ENCODE peak calls at places on chromosomes 4 and X, in ten cellular contexts. One of them, this sample, is unnamed.

GRCh38 chr4:53929311-53929710 is 135.1 kb downstream of the CHIC2 start:
- DNase-seq in lower lobe of right lung: no peak
- DNase-seq in right lobe of liver: no peak
- DNase-seq in neural progenitor cell: no peak
- DNase-seq in tibial artery: no peak
- DNase-seq in endodermal cell: no peak
- DNase-seq in tibial nerve: no peak
- DNase-seq in hepatocyte: no peak
- DNase-seq in aorta: no peak
- DNase-seq in cardiac muscle cell: no peak
- DNase-seq in this sample: no peak

GRCh38 chrX:87518504-87518903 is 902 bp downstream of the KLHL4 start:
- DNase-seq in lower lobe of right lung: no peak
- DNase-seq in right lobe of liver: no peak
- DNase-seq in neural progenitor cell: no peak
- DNase-seq in tibial artery: no peak
- DNase-seq in endodermal cell: no peak
- DNase-seq in tibial nerve: no peak
- DNase-seq in hepatocyte: no peak
- DNase-seq in aorta: no peak
- DNase-seq in cardiac muscle cell: peak; percentile 8
- DNase-seq in this sample: peak; percentile 33

GRCh38 chrX:100316987-100317386 is 93.1 kb downstream of the PCDH19 start:
- DNase-seq in lower lobe of right lung: peak; percentile 49
- DNase-seq in right lobe of liver: no peak
- DNase-seq in neural progenitor cell: no peak
- DNase-seq in tibial artery: no peak
- DNase-seq in endodermal cell: no peak
- DNase-seq in tibial nerve: no peak
- DNase-seq in hepatocyte: no peak
- DNase-seq in aorta: no peak
- DNase-seq in cardiac muscle cell: no peak
- DNase-seq in this sample: no peak

GRCh38 chr4:185304944-185305690 is 90.6 kb downstream of the LRP2BP start:
- DNase-seq in lower lobe of right lung: peak; percentile 67
- DNase-seq in right lobe of liver: no peak
- DNase-seq in neural progenitor cell: peak; percentile 82
- DNase-seq in tibial artery: no peak
- DNase-seq in endodermal cell: peak; percentile 86
- DNase-seq in tibial nerve: no peak
- DNase-seq in hepatocyte: peak; percentile 18
- DNase-seq in aorta: no peak
- DNase-seq in cardiac muscle cell: peak; percentile 48
- DNase-seq in this sample: peak; percentile 59

GRCh38 chrX:72094894-72095293 is 36.8 kb downstream of the RTL5 start:
- DNase-seq in lower lobe of right lung: peak; percentile 61
- DNase-seq in right lobe of liver: no peak
- DNase-seq in neural progenitor cell: peak; percentile 21
- DNase-seq in tibial artery: no peak
- DNase-seq in endodermal cell: peak; percentile 69
- DNase-seq in tibial nerve: no peak
- DNase-seq in hepatocyte: peak; percentile 43
- DNase-seq in aorta: no peak
- DNase-seq in cardiac muscle cell: peak; percentile 82
- DNase-seq in this sample: no peak

GRCh38 chrX:110167952-110168451 is 149.9 kb downstream of the AMMECR1 start:
- DNase-seq in lower lobe of right lung: peak; percentile 46
- DNase-seq in right lobe of liver: no peak
- DNase-seq in neural progenitor cell: peak; percentile 63
- DNase-seq in tibial artery: no peak
- DNase-seq in endodermal cell: peak; percentile 86
- DNase-seq in tibial nerve: no peak
- DNase-seq in hepatocyte: no peak
- DNase-seq in aorta: no peak
- DNase-seq in cardiac muscle cell: peak; percentile 62
- DNase-seq in this sample: peak; percentile 30

GRCh38 chrX:142249721-142250120 is 44.6 kb upstream of the MAGEC2 start:
- DNase-seq in lower lobe of right lung: no peak
- DNase-seq in right lobe of liver: no peak
- DNase-seq in neural progenitor cell: no peak
- DNase-seq in tibial artery: no peak
- DNase-seq in endodermal cell: no peak
- DNase-seq in tibial nerve: no peak
- DNase-seq in hepatocyte: no peak
- DNase-seq in aorta: no peak
- DNase-seq in cardiac muscle cell: no peak
- DNase-seq in this sample: no peak

GRCh38 chr4:2353222-2354107 is 65.0 kb downstream of the ZFYVE28 start:
- DNase-seq in lower lobe of right lung: peak; percentile 43
- DNase-seq in right lobe of liver: peak; percentile 49
- DNase-seq in neural progenitor cell: no peak
- DNase-seq in tibial artery: peak; percentile 16
- DNase-seq in endodermal cell: peak; percentile 49
- DNase-seq in tibial nerve: no peak
- DNase-seq in hepatocyte: no peak
- DNase-seq in aorta: peak; percentile 73
- DNase-seq in cardiac muscle cell: peak; percentile 79
- DNase-seq in this sample: no peak

GRCh38 chr4:41670530-41670929 is 78.0 kb downstream of the PHOX2B start:
- DNase-seq in lower lobe of right lung: no peak
- DNase-seq in right lobe of liver: peak; percentile 77
- DNase-seq in neural progenitor cell: no peak
- DNase-seq in tibial artery: no peak
- DNase-seq in endodermal cell: no peak
- DNase-seq in tibial nerve: no peak
- DNase-seq in hepatocyte: no peak
- DNase-seq in aorta: no peak
- DNase-seq in cardiac muscle cell: no peak
- DNase-seq in this sample: no peak

GRCh38 chr4:41668024-41668423 is 80.5 kb downstream of the PHOX2B start:
- DNase-seq in lower lobe of right lung: no peak
- DNase-seq in right lobe of liver: no peak
- DNase-seq in neural progenitor cell: no peak
- DNase-seq in tibial artery: no peak
- DNase-seq in endodermal cell: no peak
- DNase-seq in tibial nerve: no peak
- DNase-seq in hepatocyte: no peak
- DNase-seq in aorta: no peak
- DNase-seq in cardiac muscle cell: no peak
- DNase-seq in this sample: no peak

GRCh38 chr4:41661447-41662076 is 87.0 kb downstream of the PHOX2B start:
- DNase-seq in lower lobe of right lung: peak; percentile 57
- DNase-seq in right lobe of liver: no peak
- DNase-seq in neural progenitor cell: peak; percentile 58
- DNase-seq in tibial artery: peak; percentile 67
- DNase-seq in endodermal cell: peak; percentile 81
- DNase-seq in tibial nerve: peak; percentile 75
- DNase-seq in hepatocyte: peak; percentile 73
- DNase-seq in aorta: peak; percentile 86
- DNase-seq in cardiac muscle cell: peak; percentile 59
- DNase-seq in this sample: peak; percentile 67

GRCh38 chr4:41670982-41671381 is 77.5 kb downstream of the PHOX2B start:
- DNase-seq in lower lobe of right lung: no peak
- DNase-seq in right lobe of liver: no peak
- DNase-seq in neural progenitor cell: no peak
- DNase-seq in tibial artery: no peak
- DNase-seq in endodermal cell: no peak
- DNase-seq in tibial nerve: no peak
- DNase-seq in hepatocyte: no peak
- DNase-seq in aorta: no peak
- DNase-seq in cardiac muscle cell: no peak
- DNase-seq in this sample: no peak

GRCh38 chr4:41665808-41666207 is 82.7 kb downstream of the PHOX2B start:
- DNase-seq in lower lobe of right lung: no peak
- DNase-seq in right lobe of liver: no peak
- DNase-seq in neural progenitor cell: no peak
- DNase-seq in tibial artery: no peak
- DNase-seq in endodermal cell: no peak
- DNase-seq in tibial nerve: no peak
- DNase-seq in hepatocyte: no peak
- DNase-seq in aorta: no peak
- DNase-seq in cardiac muscle cell: no peak
- DNase-seq in this sample: no peak
- H3K27ac ChIP-seq in lower lobe of right lung: no peak overlapping the region
- H3K27ac ChIP-seq in right lobe of liver: no peak overlapping the region
- H3K27ac ChIP-seq in neural progenitor cell: no peak overlapping the region
- H3K27ac ChIP-seq in tibial artery: no peak overlapping the region
- H3K27ac ChIP-seq in endodermal cell: no peak overlapping the region
- H3K27ac ChIP-seq in tibial nerve: no peak overlapping the region
- H3K27ac ChIP-seq in hepatocyte: no peak overlapping the region
- H3K27ac ChIP-seq in aorta: no peak overlapping the region
- H3K27ac ChIP-seq in cardiac muscle cell: no peak overlapping the region
- H3K27ac ChIP-seq in this sample: no peak overlapping the region

GRCh38 chr4:124509151-124509550 is 203.4 kb downstream of the ANKRD50 start:
- DNase-seq in lower lobe of right lung: no peak
- DNase-seq in right lobe of liver: no peak
- DNase-seq in neural progenitor cell: no peak
- DNase-seq in tibial artery: no peak
- DNase-seq in endodermal cell: no peak
- DNase-seq in tibial nerve: no peak
- DNase-seq in hepatocyte: no peak
- DNase-seq in aorta: no peak
- DNase-seq in cardiac muscle cell: no peak
- DNase-seq in this sample: no peak
- H3K27ac ChIP-seq in lower lobe of right lung: no peak overlapping the region
- H3K27ac ChIP-seq in right lobe of liver: no peak overlapping the region
- H3K27ac ChIP-seq in neural progenitor cell: no peak overlapping the region
- H3K27ac ChIP-seq in tibial artery: no peak overlapping the region
- H3K27ac ChIP-seq in endodermal cell: no peak overlapping the region
- H3K27ac ChIP-seq in tibial nerve: no peak overlapping the region
- H3K27ac ChIP-seq in hepatocyte: no peak overlapping the region
- H3K27ac ChIP-seq in aorta: no peak overlapping the region
- H3K27ac ChIP-seq in cardiac muscle cell: no peak overlapping the region
- H3K27ac ChIP-seq in this sample: no peak overlapping the region

GRCh38 chr4:11428161-11428700 is 463 bp downstream of the HS3ST1 start:
- DNase-seq in lower lobe of right lung: no peak
- DNase-seq in right lobe of liver: no peak
- DNase-seq in neural progenitor cell: peak; percentile 37
- DNase-seq in tibial artery: no peak
- DNase-seq in endodermal cell: peak; percentile 73
- DNase-seq in tibial nerve: no peak
- DNase-seq in hepatocyte: no peak
- DNase-seq in aorta: no peak
- DNase-seq in cardiac muscle cell: no peak
- DNase-seq in this sample: no peak
- H3K27ac ChIP-seq in lower lobe of right lung: peak overlapping the region; percentile 65
- H3K27ac ChIP-seq in right lobe of liver: no peak overlapping the region
- H3K27ac ChIP-seq in neural progenitor cell: no peak overlapping the region
- H3K27ac ChIP-seq in tibial artery: no peak overlapping the region
- H3K27ac ChIP-seq in endodermal cell: no peak overlapping the region
- H3K27ac ChIP-seq in tibial nerve: peak overlapping the region; percentile 77
- H3K27ac ChIP-seq in hepatocyte: peak overlapping the region; percentile 78
- H3K27ac ChIP-seq in aorta: no peak overlapping the region
- H3K27ac ChIP-seq in cardiac muscle cell: no peak overlapping the region
- H3K27ac ChIP-seq in this sample: peak overlapping the region; percentile 64

DNA sequence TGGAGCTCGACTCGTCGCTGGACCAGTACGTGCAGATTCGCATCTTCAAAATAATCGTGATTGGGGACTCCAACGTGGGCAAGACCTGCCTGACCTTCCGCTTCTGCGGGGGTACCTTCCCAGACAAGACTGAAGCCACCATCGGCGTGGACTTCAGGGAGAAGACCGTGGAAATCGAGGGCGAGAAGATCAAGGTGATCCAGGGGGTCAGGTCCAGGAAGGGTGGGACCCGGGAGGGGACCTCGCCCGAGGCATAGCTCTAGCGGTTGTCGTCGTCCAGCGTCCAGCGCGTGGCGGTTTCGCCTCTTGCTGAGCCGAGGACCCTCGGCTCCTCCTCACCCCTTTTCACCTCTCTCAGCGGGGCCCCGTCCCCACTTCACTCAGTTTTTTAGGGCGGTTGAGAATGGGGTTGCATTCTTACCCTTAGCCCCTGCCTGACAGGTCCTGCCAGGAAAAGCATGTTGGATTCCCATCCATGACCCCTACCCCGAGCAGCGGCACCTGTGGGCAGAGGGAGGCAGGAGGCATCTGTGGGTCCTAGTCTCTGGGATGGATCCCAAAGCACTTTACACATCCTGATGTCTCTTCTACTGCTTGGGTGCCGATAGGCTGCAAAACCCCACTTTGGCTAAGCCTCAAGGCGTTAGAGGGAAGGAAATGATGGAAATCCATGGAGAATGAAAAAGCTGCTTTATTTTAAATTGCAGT is 519 bp downstream of the RAB33A start:
- DNase-seq in lower lobe of right lung: no peak
- DNase-seq in right lobe of liver: peak; percentile 56
- DNase-seq in neural progenitor cell: peak; percentile 11
- DNase-seq in tibial artery: no peak
- DNase-seq in endodermal cell: peak; percentile 57
- DNase-seq in tibial nerve: no peak
- DNase-seq in hepatocyte: no peak
- DNase-seq in aorta: no peak
- DNase-seq in cardiac muscle cell: no peak
- DNase-seq in this sample: no peak
- H3K27ac ChIP-seq in lower lobe of right lung: peak overlapping the region; percentile 56
- H3K27ac ChIP-seq in right lobe of liver: peak overlapping the region; percentile 40
- H3K27ac ChIP-seq in neural progenitor cell: no peak overlapping the region
- H3K27ac ChIP-seq in tibial artery: peak overlapping the region; percentile 84
- H3K27ac ChIP-seq in endodermal cell: no peak overlapping the region
- H3K27ac ChIP-seq in tibial nerve: no peak overlapping the region
- H3K27ac ChIP-seq in hepatocyte: peak overlapping the region; percentile 34
- H3K27ac ChIP-seq in aorta: no peak overlapping the region
- H3K27ac ChIP-seq in cardiac muscle cell: no peak overlapping the region
- H3K27ac ChIP-seq in this sample: no peak overlapping the region

GRCh38 chr4:182019148-182019652 is 224.0 kb upstream of the TENM3 start:
- DNase-seq in lower lobe of right lung: no peak
- DNase-seq in right lobe of liver: no peak
- DNase-seq in neural progenitor cell: no peak
- DNase-seq in tibial artery: no peak
- DNase-seq in endodermal cell: no peak
- DNase-seq in tibial nerve: no peak
- DNase-seq in hepatocyte: no peak
- DNase-seq in aorta: no peak
- DNase-seq in cardiac muscle cell: no peak
- DNase-seq in this sample: no peak
- H3K27ac ChIP-seq in lower lobe of right lung: no peak overlapping the region
- H3K27ac ChIP-seq in right lobe of liver: no peak overlapping the region
- H3K27ac ChIP-seq in neural progenitor cell: no peak overlapping the region
- H3K27ac ChIP-seq in tibial artery: no peak overlapping the region
- H3K27ac ChIP-seq in endodermal cell: no peak overlapping the region
- H3K27ac ChIP-seq in tibial nerve: no peak overlapping the region
- H3K27ac ChIP-seq in hepatocyte: no peak overlapping the region
- H3K27ac ChIP-seq in aorta: no peak overlapping the region
- H3K27ac ChIP-seq in cardiac muscle cell: no peak overlapping the region
- H3K27ac ChIP-seq in this sample: no peak overlapping the region

DNA sequence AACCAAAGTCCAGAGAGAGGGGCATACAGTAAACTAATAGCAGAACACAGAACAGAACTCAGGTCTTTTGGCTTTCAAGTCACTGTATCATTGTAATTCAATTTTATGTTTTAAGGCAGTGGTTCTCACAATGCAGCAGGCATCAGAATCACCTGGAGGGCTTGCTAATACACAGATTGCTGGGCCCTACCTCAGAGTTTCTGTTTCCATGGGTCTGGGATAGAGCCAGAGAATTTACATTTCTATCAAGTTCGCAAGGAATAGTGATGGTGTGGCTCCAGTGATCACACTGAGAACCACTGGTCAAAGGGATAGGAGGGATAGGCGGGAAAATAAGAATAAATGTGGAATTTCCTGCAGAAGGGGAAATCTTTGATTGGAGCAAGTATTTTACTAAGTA is 36.7 kb downstream of the LANCL3 start:
- DNase-seq in lower lobe of right lung: no peak
- DNase-seq in right lobe of liver: no peak
- DNase-seq in neural progenitor cell: no peak
- DNase-seq in tibial artery: no peak
- DNase-seq in endodermal cell: peak; percentile 49
- DNase-seq in tibial nerve: no peak
- DNase-seq in hepatocyte: no peak
- DNase-seq in aorta: no peak
- DNase-seq in cardiac muscle cell: no peak
- DNase-seq in this sample: no peak
- H3K27ac ChIP-seq in lower lobe of right lung: no peak overlapping the region
- H3K27ac ChIP-seq in right lobe of liver: no peak overlapping the region
- H3K27ac ChIP-seq in neural progenitor cell: no peak overlapping the region
- H3K27ac ChIP-seq in tibial artery: no peak overlapping the region
- H3K27ac ChIP-seq in endodermal cell: no peak overlapping the region
- H3K27ac ChIP-seq in tibial nerve: no peak overlapping the region
- H3K27ac ChIP-seq in hepatocyte: no peak overlapping the region
- H3K27ac ChIP-seq in aorta: no peak overlapping the region
- H3K27ac ChIP-seq in cardiac muscle cell: no peak overlapping the region
- H3K27ac ChIP-seq in this sample: peak overlapping the region; percentile 66